ENCODE peak calls at places on chromosomes 5 and 9, in four cellular contexts. One of them, this sample, is unnamed.

GRCh38 chr5:42751044-42751443 is 5.6 kb upstream of the CCDC152 start:
- DNase-seq in mesenteric fat pad: no peak
- DNase-seq in iPS-NIHi11: no peak
- DNase-seq in Right ventricle myocardium inferior: no peak
- DNase-seq in this sample: no peak

GRCh38 chr5:159975462-159976019 is 33.4 kb upstream of the TTC1 start:
- DNase-seq in Right ventricle myocardium inferior: no peak
- DNase-seq in iPS-NIHi11: peak
- DNase-seq in mesenteric fat pad: no peak
- DNase-seq in this sample: peak

GRCh38 chr5:81242906-81243436 is 9.8 kb downstream of the CKMT2 start:
- DNase-seq in Right ventricle myocardium inferior: no peak
- DNase-seq in iPS-NIHi11: no peak
- DNase-seq in mesenteric fat pad: no peak
- DNase-seq in this sample: no peak

GRCh38 chr5:180291234-180291940 is 496 bp downstream of the MAPK9 start:
- DNase-seq in mesenteric fat pad: peak
- DNase-seq in Right ventricle myocardium inferior: no peak
- DNase-seq in iPS-NIHi11: peak
- DNase-seq in this sample: peak

GRCh38 chr9:18606831-18607230 is 132.9 kb downstream of the ADAMTSL1 start:
- DNase-seq in Right ventricle myocardium inferior: no peak
- DNase-seq in iPS-NIHi11: peak
- DNase-seq in mesenteric fat pad: no peak
- DNase-seq in this sample: no peak

GRCh38 chr9:136342191-136343120 is 15.1 kb downstream of the GPSM1 start:
- DNase-seq in Right ventricle myocardium inferior: peak
- DNase-seq in iPS-NIHi11: peak
- DNase-seq in mesenteric fat pad: no peak
- DNase-seq in this sample: peak

GRCh38 chr9:121566401-121567141 is 66.9 kb upstream of the GGTA1 start:
- DNase-seq in mesenteric fat pad: no peak
- DNase-seq in iPS-NIHi11: no peak
- DNase-seq in Right ventricle myocardium inferior: peak
- DNase-seq in this sample: no peak

GRCh38 chr9:4855861-4856260 is 63.1 kb downstream of the RCL1 start:
- DNase-seq in iPS-NIHi11: no peak
- DNase-seq in Right ventricle myocardium inferior: no peak
- DNase-seq in mesenteric fat pad: no peak
- DNase-seq in this sample: no peak

GRCh38 chr9:135335691-135336181 is 143.8 kb upstream of the PPP1R26 start:
- DNase-seq in mesenteric fat pad: peak
- DNase-seq in iPS-NIHi11: peak
- DNase-seq in Right ventricle myocardium inferior: no peak
- DNase-seq in this sample: no peak

GRCh38 chr5:172107606-172108005 is 80.4 kb downstream of the STK10 start:
- DNase-seq in Right ventricle myocardium inferior: no peak
- DNase-seq in iPS-NIHi11: no peak
- DNase-seq in mesenteric fat pad: no peak
- DNase-seq in this sample: no peak

GRCh38 chr5:95848701-95849100 is 26.2 kb upstream of the GLRX start:
- DNase-seq in Right ventricle myocardium inferior: no peak
- DNase-seq in mesenteric fat pad: no peak
- DNase-seq in iPS-NIHi11: no peak
- DNase-seq in this sample: no peak

GRCh38 chr9:89505795-89506385 is 8.0 kb upstream of the SEMA4D start:
- DNase-seq in Right ventricle myocardium inferior: no peak
- DNase-seq in mesenteric fat pad: no peak
- DNase-seq in iPS-NIHi11: peak
- DNase-seq in this sample: no peak

GRCh38 chr9:75892168-75892901 is 1.9 kb downstream of the PCSK5 start:
- DNase-seq in Right ventricle myocardium inferior: peak
- DNase-seq in mesenteric fat pad: peak
- DNase-seq in iPS-NIHi11: peak
- DNase-seq in this sample: peak

GRCh38 chr9:103714992-103715391 is 379.1 kb upstream of the SMC2 start:
- DNase-seq in mesenteric fat pad: no peak
- DNase-seq in Right ventricle myocardium inferior: no peak
- DNase-seq in iPS-NIHi11: peak
- DNase-seq in this sample: no peak

GRCh38 chr5:32251864-32252458 is 60.8 kb downstream of the MTMR12 start:
- DNase-seq in mesenteric fat pad: no peak
- DNase-seq in iPS-NIHi11: no peak
- DNase-seq in Right ventricle myocardium inferior: no peak
- DNase-seq in this sample: no peak

GRCh38 chr5:16871746-16872339 is 64.2 kb downstream of the MYO10 start:
- DNase-seq in Right ventricle myocardium inferior: no peak
- DNase-seq in mesenteric fat pad: no peak
- DNase-seq in iPS-NIHi11: no peak
- DNase-seq in this sample: no peak

GRCh38 chr5:175696139-175696854 is 38.4 kb downstream of the HRH2 start:
- DNase-seq in mesenteric fat pad: no peak
- DNase-seq in Right ventricle myocardium inferior: peak
- DNase-seq in iPS-NIHi11: peak
- DNase-seq in this sample: peak

GRCh38 chr5:110086658-110087388 is 397.1 kb downstream of the MAN2A1 start:
- DNase-seq in iPS-NIHi11: no peak
- DNase-seq in Right ventricle myocardium inferior: no peak
- DNase-seq in mesenteric fat pad: no peak
- DNase-seq in this sample: no peak

GRCh38 chr5:77960863-77961396 is 184.8 kb upstream of the TBCA start:
- DNase-seq in mesenteric fat pad: no peak
- DNase-seq in iPS-NIHi11: no peak
- DNase-seq in Right ventricle myocardium inferior: no peak
- DNase-seq in this sample: no peak

GRCh38 chr9:96612105-96612965 is 7.3 kb downstream of the CDC14B start:
- DNase-seq in iPS-NIHi11: no peak
- DNase-seq in mesenteric fat pad: no peak
- DNase-seq in Right ventricle myocardium inferior: peak
- DNase-seq in this sample: no peak

GRCh38 chr9:123933401-123933800 is 3.5 kb upstream of the DENND1A start:
- DNase-seq in Right ventricle myocardium inferior: no peak
- DNase-seq in iPS-NIHi11: no peak
- DNase-seq in mesenteric fat pad: no peak
- DNase-seq in this sample: no peak

GRCh38 chr9:115250646-115251045 is 132.7 kb upstream of the TNC start:
- DNase-seq in mesenteric fat pad: no peak
- DNase-seq in Right ventricle myocardium inferior: no peak
- DNase-seq in iPS-NIHi11: no peak
- DNase-seq in this sample: no peak

GRCh38 chr5:104652271-104652861 is 1089.8 kb upstream of the NUDT12 start:
- DNase-seq in iPS-NIHi11: peak
- DNase-seq in Right ventricle myocardium inferior: peak
- DNase-seq in mesenteric fat pad: no peak
- DNase-seq in this sample: no peak

GRCh38 chr5:53023969-53024368 is 34.8 kb downstream of the ITGA2 start:
- DNase-seq in iPS-NIHi11: no peak
- DNase-seq in Right ventricle myocardium inferior: no peak
- DNase-seq in mesenteric fat pad: no peak
- DNase-seq in this sample: no peak

GRCh38 chr5:135466178-135467050 is 14.3 kb upstream of the TIFAB start:
- DNase-seq in mesenteric fat pad: peak
- DNase-seq in Right ventricle myocardium inferior: peak
- DNase-seq in iPS-NIHi11: peak
- DNase-seq in this sample: peak

GRCh38 chr9:6153425-6153824 is 62.2 kb upstream of the IL33 start:
- DNase-seq in Right ventricle myocardium inferior: no peak
- DNase-seq in iPS-NIHi11: no peak
- DNase-seq in mesenteric fat pad: no peak
- DNase-seq in this sample: no peak

GRCh38 chr5:146748533-146748932 is 130.0 kb downstream of the PPP2R2B start:
- DNase-seq in iPS-NIHi11: no peak
- DNase-seq in mesenteric fat pad: no peak
- DNase-seq in Right ventricle myocardium inferior: no peak
- DNase-seq in this sample: no peak

GRCh38 chr5:56649569-56649968 is 165.8 kb upstream of the MAP3K1 start:
- DNase-seq in iPS-NIHi11: no peak
- DNase-seq in Right ventricle myocardium inferior: peak
- DNase-seq in mesenteric fat pad: no peak
- DNase-seq in this sample: no peak

GRCh38 chr5:132323202-132323601 is 29.0 kb downstream of the SLC22A4 start:
- DNase-seq in Right ventricle myocardium inferior: no peak
- DNase-seq in iPS-NIHi11: no peak
- DNase-seq in mesenteric fat pad: no peak
- DNase-seq in this sample: no peak

GRCh38 chr9:97220894-97221477 is 86.5 kb upstream of the CCDC180 start:
- DNase-seq in Right ventricle myocardium inferior: no peak
- DNase-seq in mesenteric fat pad: no peak
- DNase-seq in iPS-NIHi11: peak
- DNase-seq in this sample: no peak